ENCODE peak calls at places on chromosome 6, in eight cellular contexts. J, X, A, F, S, T, E and L are unnamed samples. For H3K36me3, the result is how much of the 10 kb centered on the place peaks cover.

GRCh38 chr6:38715016-38715809 is at the start of gene DNAH8:
- DNase-seq in F (no peak), J (no peak), T (no peak), E (no peak), S (peak), A (no peak), X (no peak), L (no peak)

GRCh38 chr6:19811397-19812079 is 25.6 kb upstream of the ID4 start:
- DNase-seq in E (no peak), A (no peak), F (no peak), X (no peak), S (no peak), J (no peak), T (no peak), L (no peak)

GRCh38 chr6:39893286-39893685 is 41.0 kb downstream of the MOCS1 start:
- DNase-seq in E (no peak), T (no peak), A (no peak), X (peak), J (no peak), F (no peak), S (no peak), L (no peak)

GRCh38 chr6:41306187-41306854 is 19.8 kb upstream of the TREM1 start:
- DNase-seq in F (peak), X (no peak), T (peak), S (peak), A (peak), J (peak), E (peak), L (no peak)

GRCh38 chr6:81130969-81131368 is 621.5 kb downstream of the TENT5A start:
- DNase-seq in E (no peak), S (no peak), T (no peak), A (no peak), F (no peak), X (no peak), J (no peak), L (no peak)

GRCh38 chr6:87407531-87407895 is 259 bp upstream of the CFAP206 start:
- DNase-seq in A (peak), T (no peak), J (peak), E (no peak), F (no peak), S (peak), X (no peak), L (no peak)

GRCh38 chr6:100573169-100573568 is 108.4 kb upstream of the SIM1 start:
- DNase-seq in E (no peak), F (no peak), J (no peak), A (no peak), T (no peak), S (peak), X (no peak), L (no peak)

GRCh38 chr6:39365281-39366074 is 43.0 kb upstream of the KCNK16 start:
- DNase-seq in T (no peak), F (no peak), S (peak), E (no peak), A (no peak), X (no peak), J (no peak), L (no peak)

GRCh38 chr6:10747251-10747972 is at the start of gene TMEM14B:
- DNase-seq in T (peak), J (peak), A (peak), S (peak), F (peak), E (peak), X (peak), L (peak)
- TF ChIP-seq CTCF in T (no peak), J (peak), A (no peak), S (no peak), F (no peak), E (no peak), X (no peak), L (no peak)

DNA sequence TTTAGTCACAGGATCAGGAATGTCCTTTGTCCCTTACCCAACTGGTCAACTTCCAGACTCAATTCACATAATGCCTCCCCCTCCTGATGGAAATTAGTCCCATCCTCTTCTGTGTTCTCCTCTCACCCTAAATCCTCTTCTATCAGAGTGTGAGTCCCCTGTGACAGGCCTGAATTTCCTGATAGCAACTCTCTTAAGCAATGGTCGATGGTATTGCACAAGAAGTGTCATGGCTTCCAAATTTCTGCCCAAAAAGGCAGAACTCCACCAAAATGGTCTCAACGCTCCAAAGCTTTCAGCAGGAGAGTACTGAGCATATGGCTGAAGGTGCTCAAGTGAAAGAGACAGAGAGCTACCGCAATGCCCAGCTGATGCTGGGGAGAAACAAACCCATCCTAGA is 2.4 kb downstream of the PREP start:
- DNase-seq in E (no peak), X (no peak), J (no peak), A (no peak), S (no peak), F (no peak), T (no peak), L (no peak)
- H3K36me3 ChIP-seq in E (under half), X (under half), J (under half), A (under half), S (under half), F (under half), T (under half), L (under half)

GRCh38 chr6:34145161-34146020 is 496 bp downstream of the GRM4 start:
- DNase-seq in E (peak), A (no peak), X (no peak), J (no peak), T (no peak), F (no peak), S (peak), L (no peak)

GRCh38 chr6:34143196-34143883 is 2.5 kb downstream of the GRM4 start:
- DNase-seq in A (no peak), F (no peak), E (no peak), X (no peak), T (no peak), S (no peak), J (no peak), L (no peak)

GRCh38 chr6:34143884-34144580 is 1.9 kb downstream of the GRM4 start:
- DNase-seq in F (peak), S (peak), E (peak), A (no peak), J (no peak), T (peak), X (no peak), L (no peak)

GRCh38 chr6:34146021-34146782 is at the start of gene GRM4:
- DNase-seq in T (no peak), F (no peak), E (no peak), J (no peak), S (no peak), X (no peak), A (no peak), L (no peak)

DNA sequence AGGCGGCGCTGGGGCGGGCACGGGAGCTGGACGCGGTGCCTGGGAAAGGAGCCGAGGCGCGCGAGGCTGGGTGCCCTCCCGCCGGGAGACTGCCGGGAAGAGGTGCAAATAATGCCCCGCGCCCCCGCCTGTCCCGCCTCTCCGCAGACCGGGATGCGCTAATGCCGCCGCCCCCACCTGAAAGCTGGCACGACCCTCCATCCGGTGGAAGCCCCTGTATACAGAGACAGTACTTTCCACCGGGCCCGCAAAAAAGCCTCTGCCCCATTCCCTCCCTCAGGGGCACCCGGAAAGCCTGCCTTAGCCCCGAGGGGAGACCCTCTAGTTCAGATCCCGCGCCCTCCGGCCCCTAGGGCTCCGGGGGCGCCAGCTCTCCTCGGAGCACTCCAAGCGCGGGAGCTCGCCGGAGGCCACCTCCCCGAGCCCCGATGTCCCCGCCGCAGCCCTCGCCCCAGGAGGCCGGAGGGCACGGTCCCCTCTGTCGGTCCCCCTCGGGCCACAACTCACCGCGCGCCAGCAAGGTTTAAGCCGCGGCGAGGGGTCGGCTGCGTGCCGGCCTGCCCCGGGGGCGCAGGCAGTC is 1.2 kb downstream of the GRM4 start:
- DNase-seq in J (no peak), A (no peak), X (no peak), F (no peak), S (no peak), E (no peak), T (no peak), L (no peak)
- H3K4me3 ChIP-seq in J (no peak), A (peak), X (peak), F (no peak), S (peak), E (peak), T (peak), L (no peak)

DNA sequence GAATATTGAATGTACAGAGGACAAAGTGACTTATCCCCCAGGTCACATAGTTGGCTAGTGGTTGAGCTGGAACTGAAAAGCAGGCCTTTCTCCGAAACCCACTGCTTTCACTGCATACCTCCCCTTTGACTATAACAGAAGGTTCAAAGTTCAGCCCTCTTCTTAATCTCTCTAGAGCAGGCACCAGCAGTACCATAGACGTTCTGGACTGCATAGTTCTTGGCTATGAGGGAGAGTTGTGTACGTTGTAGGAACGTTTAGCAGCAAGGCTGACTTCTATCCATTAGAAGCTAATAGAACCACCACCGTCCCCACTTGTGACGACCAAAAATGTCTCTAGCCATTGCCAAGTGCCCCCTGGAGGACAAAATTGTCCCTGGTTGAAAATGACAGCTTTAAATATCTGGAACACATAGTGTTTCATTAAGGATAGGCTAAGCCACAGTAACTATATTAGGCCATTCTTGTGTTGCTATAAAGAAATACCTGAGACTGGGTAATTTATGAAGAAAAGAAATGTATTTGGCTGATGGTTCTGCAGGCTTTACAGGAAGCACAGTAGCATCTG is 123.8 kb upstream of the MTHFD1L start:
- DNase-seq in S (no peak), X (no peak), T (peak), J (no peak), F (peak), A (no peak), E (no peak), L (no peak)
- TF ChIP-seq CTCF in S (peak), X (no peak), T (peak), J (peak), F (peak), A (peak), E (peak), L (peak)

DNA sequence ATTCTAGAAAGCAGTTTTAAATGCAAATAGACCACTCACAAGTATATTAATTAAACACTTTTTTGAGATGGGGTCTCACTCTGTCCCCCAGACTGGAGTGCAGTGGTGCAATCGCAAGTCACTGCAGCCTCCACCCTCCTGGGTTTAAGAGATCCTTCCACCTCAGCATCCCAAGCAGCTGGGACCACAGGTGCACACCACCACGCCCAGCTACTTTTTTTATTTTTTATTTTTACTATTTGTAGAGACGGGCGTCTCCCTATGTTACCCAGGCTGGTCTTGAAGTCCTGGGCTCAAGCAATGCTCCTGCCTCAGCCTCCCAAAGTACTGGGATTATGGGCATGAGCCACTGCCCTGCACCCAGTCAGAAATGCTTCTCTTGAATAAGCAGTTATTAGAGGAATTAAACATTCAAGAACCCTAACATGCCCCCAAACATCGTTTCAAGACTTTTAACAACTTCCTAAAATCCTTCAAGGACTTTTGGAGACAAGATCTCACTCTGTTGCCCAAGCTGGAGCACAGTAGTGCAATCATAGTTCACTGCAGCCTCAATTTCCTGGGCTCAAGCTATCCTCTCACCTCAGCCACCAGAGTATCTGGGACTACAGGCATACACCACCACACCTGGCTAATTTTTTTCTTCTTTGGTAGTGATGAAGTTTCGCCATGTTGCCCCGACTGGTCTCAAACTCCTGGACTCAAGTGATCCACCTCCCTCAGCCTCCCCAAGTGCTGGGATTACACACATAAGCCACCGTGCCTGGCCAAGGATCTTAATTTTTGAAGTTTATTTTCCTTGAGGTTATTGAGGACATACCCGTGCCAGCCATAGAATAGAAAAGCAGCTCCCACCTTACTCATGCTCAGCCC is 3.2 kb downstream of the MCCD1 start:
- DNase-seq in F (no peak), S (no peak), T (no peak), A (no peak), J (no peak), E (no peak), X (no peak), L (no peak)
- H3K36me3 ChIP-seq in F (under half), S (under half), T (under half), A (under half), J (under half), E (half or more), X (half or more), L (under half)